ENCODE peak calls at places on chromosomes 5 and 9, in nine cellular contexts. M is heart left ventricle; U is EH; J is RWPE1; G is activated T-helper 2 cell treated with anti-CD3 and anti-CD28 coated beads, Interferon-gamma antibody, Interleukin-2, Interleukin-4, amounts not matched to agents 10 μg/mL and 5 μg/mL and 100 μg/mL, durations not matched to agents 14 hours and 24 hours and 36 hours; I is non-pigmented ciliary epithelial cell; W is putamen; V is amniotic stem cell; Y is NCI-H2081. Q is an unnamed sample.

GRCh38 chr5:140345919-140346347 is 470 bp downstream of the HBEGF start:
- DNase-seq in M (peak), U (peak), J (peak), G (no peak), I (no peak), W (no peak), V (peak), Y (peak), Q (no peak)

GRCh38 chr5:139061856-139062255 is 136.3 kb downstream of the SIL1 start:
- DNase-seq in M (no peak), U (peak), J (no peak), G (no peak), I (no peak), W (peak), V (no peak), Y (no peak), Q (no peak)

GRCh38 chr9:75896193-75896592 is 5.7 kb downstream of the PCSK5 start:
- DNase-seq in M (no peak), U (no peak), J (no peak), G (no peak), I (no peak), W (no peak), V (no peak), Y (no peak), Q (no peak)

GRCh38 chr9:104868687-104869404 is 59.1 kb downstream of the ABCA1 start:
- DNase-seq in M (peak), U (peak), J (peak), G (no peak), I (peak), W (peak), V (peak), Y (no peak), Q (no peak)

GRCh38 chr9:89223398-89223977 is 44.9 kb upstream of the SHC3 start:
- DNase-seq in M (no peak), U (no peak), J (no peak), G (no peak), I (no peak), W (no peak), V (no peak), Y (no peak), Q (no peak)

GRCh38 chr5:97009212-97009898 is 73.5 kb downstream of the LNPEP start:
- DNase-seq in M (no peak), U (peak), J (no peak), G (no peak), I (no peak), W (peak), V (no peak), Y (no peak), Q (peak)

GRCh38 chr5:148734518-148734917 is 80.2 kb upstream of the HTR4 start:
- DNase-seq in M (no peak), U (no peak), J (no peak), G (no peak), I (no peak), W (no peak), V (no peak), Y (no peak), Q (no peak)

GRCh38 chr5:135505973-135506372 is 29.8 kb downstream of the NEUROG1 start:
- DNase-seq in M (no peak), U (peak), J (peak), G (no peak), I (no peak), W (no peak), V (peak), Y (no peak), Q (no peak)

GRCh38 chr9:113987526-113987925 is 90.6 kb downstream of the AMBP start:
- DNase-seq in M (no peak), U (no peak), J (no peak), G (no peak), I (no peak), W (no peak), V (no peak), Y (no peak), Q (no peak)

GRCh38 chr9:121557581-121558422 is 58.2 kb upstream of the GGTA1 start:
- DNase-seq in M (peak), U (peak), J (peak), G (no peak), I (peak), W (no peak), V (peak), Y (no peak), Q (peak)

GRCh38 chr9:126056312-126057021 is 270.2 kb upstream of the MVB12B start:
- DNase-seq in M (no peak), U (no peak), J (no peak), G (no peak), I (no peak), W (no peak), V (no peak), Y (peak), Q (no peak)

Q was measured in glomerular endothelial cell.